ENCODE peak calls at places on chromosomes 6 and 20, in six cellular contexts. Y is uterus, J is left lung, O is tibial artery, K is testis, G is stomach. L is an unnamed sample. For H3K4me1, the result is how much of the 10 kb centered on the place peaks cover.

GRCh38 chr20:41308726-41309413 is 8.7 kb downstream of the ZHX3 start:
- DNase-seq in O (no peak), J (no peak), Y (no peak), K (no peak), G (no peak), L (no peak)

GRCh38 chr6:77652739-77653138 is at the start of gene MEI4:
- DNase-seq in O (no peak), G (no peak), K (no peak), Y (no peak), J (no peak), L (no peak)

GRCh38 chr6:26571592-26572296 is 25.0 kb upstream of the ABT1 start:
- DNase-seq in K (peak), Y (peak), O (peak), G (no peak), J (peak), L (no peak)

GRCh38 chr20:45415822-45416637 is at the start of gene PIGT:
- DNase-seq in J (peak), K (peak), G (peak), Y (peak), O (peak), L (peak)

GRCh38 chr6:105087571-105088211 is 92.1 kb downstream of the POPDC3 start:
- DNase-seq in K (peak), O (no peak), Y (no peak), G (peak), J (no peak), L (no peak)

GRCh38 chr6:133977983-133978895 is 25.2 kb downstream of the TBPL1 start:
- DNase-seq in Y (no peak), O (no peak), K (no peak), J (no peak), G (no peak), L (no peak)

GRCh38 chr20:15220009-15220656 is 882.7 kb upstream of the FLRT3 start:
- DNase-seq in O (no peak), J (no peak), G (no peak), K (no peak), Y (no peak), L (no peak)

GRCh38 chr6:43074847-43075741 is 1.0 kb upstream of the PTK7 start:
- DNase-seq in J (no peak), Y (peak), G (no peak), K (peak), O (no peak), L (no peak)

GRCh38 chr6:149988550-149989336 is 25.0 kb downstream of the ULBP1 start:
- DNase-seq in J (no peak), K (no peak), O (peak), Y (no peak), G (no peak), L (no peak)

GRCh38 chr20:3003416-3003815 is 40.0 kb upstream of the GNRH2 start:
- DNase-seq in K (no peak), Y (no peak), G (no peak), O (no peak), J (no peak), L (no peak)

GRCh38 chr6:151616600-151616999 is 122.8 kb downstream of the CCDC170 start:
- DNase-seq in G (no peak), J (no peak), Y (no peak), O (no peak), K (no peak), L (no peak)

GRCh38 chr20:17654649-17655285 is 27.3 kb downstream of the RRBP1 start:
- DNase-seq in G (no peak), O (peak), Y (peak), J (peak), K (peak), L (no peak)

GRCh38 chr6:42217165-42217522 is 517 bp downstream of the MRPS10 start:
- DNase-seq in G (no peak), O (no peak), Y (no peak), K (no peak), J (no peak), L (no peak)

GRCh38 chr6:121932071-121933009 is 467.1 kb upstream of the HSF2 start:
- DNase-seq in J (peak), K (no peak), O (peak), G (no peak), Y (no peak), L (no peak)

GRCh38 chr6:123022980-123023379 is 26.9 kb downstream of the CLVS2 start:
- DNase-seq in G (no peak), J (no peak), O (no peak), Y (no peak), K (no peak), L (no peak)

GRCh38 chr6:45464685-45465084 is 87.0 kb upstream of the SUPT3H start:
- DNase-seq in K (no peak), J (no peak), Y (no peak), O (no peak), G (no peak), L (no peak)

GRCh38 chr6:89580997-89581666 is 57.4 kb downstream of the LYRM2 start:
- DNase-seq in Y (no peak), J (no peak), G (no peak), K (no peak), O (no peak), L (no peak)

GRCh38 chr6:11432713-11433450 is 104.7 kb upstream of the TMEM170B start:
- DNase-seq in J (no peak), K (no peak), G (no peak), O (no peak), Y (no peak), L (no peak)

GRCh38 chr6:163048345-163048744 is 320.6 kb downstream of the PACRG start:
- DNase-seq in K (no peak), J (no peak), Y (no peak), G (no peak), O (no peak), L (no peak)

GRCh38 chr6:41053056-41053455 is at the start of gene APOBEC2:
- DNase-seq in K (no peak), O (no peak), Y (no peak), G (no peak), J (no peak), L (no peak)

GRCh38 chr20:37543828-37544227 is 16.2 kb upstream of the BLCAP start:
- DNase-seq in K (no peak), G (no peak), Y (no peak), J (no peak), O (no peak), L (no peak)

GRCh38 chr6:147531321-147531720 is 22.8 kb downstream of the SAMD5 start:
- DNase-seq in Y (no peak), G (no peak), O (no peak), K (no peak), J (no peak), L (no peak)

GRCh38 chr6:40931927-40932326 is 107.1 kb downstream of the UNC5CL start:
- DNase-seq in J (no peak), K (no peak), G (no peak), O (no peak), Y (no peak), L (no peak)

GRCh38 chr6:70312165-70312564 is 9.3 kb upstream of the COL9A1 start:
- DNase-seq in Y (no peak), G (no peak), J (no peak), K (no peak), O (no peak), L (peak)

GRCh38 chr6:17381429-17382147 is 11.8 kb upstream of the CAP2 start:
- DNase-seq in K (no peak), O (peak), Y (peak), J (no peak), G (no peak), L (no peak)

GRCh38 chr6:169216830-169217229 is 36.8 kb downstream of the THBS2 start:
- DNase-seq in G (no peak), Y (no peak), O (no peak), J (no peak), K (no peak), L (no peak)

DNA sequence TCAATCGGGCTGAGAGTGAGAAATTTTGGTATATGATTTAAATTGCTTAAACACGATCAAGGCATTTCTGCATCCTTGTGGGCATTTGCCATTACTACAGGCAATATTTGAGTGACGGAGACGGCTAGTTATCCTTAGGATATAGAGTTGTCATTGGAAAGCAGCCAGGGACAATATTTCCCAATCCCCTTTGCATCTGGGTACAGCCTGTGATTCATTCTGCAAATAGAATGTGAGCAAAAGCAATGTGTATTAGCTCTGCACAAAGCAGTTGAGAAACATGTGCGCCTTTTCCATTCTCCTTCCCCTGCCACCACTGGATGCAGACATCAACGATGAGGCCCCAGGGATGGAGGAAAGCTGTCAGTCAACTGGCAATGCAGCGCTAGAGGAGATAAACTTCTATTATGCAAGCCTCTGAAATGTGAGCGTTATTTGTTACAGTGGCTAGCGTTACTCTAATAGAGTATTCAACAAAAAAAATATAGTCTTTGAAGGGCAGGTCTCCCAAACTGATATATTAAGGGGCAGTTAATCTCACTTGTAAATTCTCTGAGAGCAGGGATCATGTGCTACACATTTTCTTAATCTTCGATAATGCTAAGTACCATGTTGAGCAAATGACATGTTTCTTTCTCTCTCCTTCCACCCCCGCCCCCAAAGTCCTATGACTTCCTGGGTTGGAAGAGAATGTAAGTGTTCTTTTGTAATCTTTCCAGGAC is 37.1 kb upstream of the NCOA3 start:
- DNase-seq in G (peak), K (peak), J (peak), Y (no peak), O (peak), L (peak)
- H3K4me1 ChIP-seq in G (under half), K (under half), J (under half), Y (under half), O (under half), L (under half)

GRCh38 chr6:51554029-51554428 is 533.4 kb downstream of the PKHD1 start:
- DNase-seq in G (no peak), Y (no peak), J (no peak), O (no peak), K (no peak), L (no peak)

GRCh38 chr6:51562198-51562597 is 525.2 kb downstream of the PKHD1 start:
- DNase-seq in K (no peak), Y (no peak), J (no peak), O (no peak), G (no peak), L (no peak)

GRCh38 chr6:51553246-51554015 is 534.0 kb downstream of the PKHD1 start:
- DNase-seq in Y (no peak), O (no peak), J (no peak), K (no peak), G (no peak), L (no peak)

DNA sequence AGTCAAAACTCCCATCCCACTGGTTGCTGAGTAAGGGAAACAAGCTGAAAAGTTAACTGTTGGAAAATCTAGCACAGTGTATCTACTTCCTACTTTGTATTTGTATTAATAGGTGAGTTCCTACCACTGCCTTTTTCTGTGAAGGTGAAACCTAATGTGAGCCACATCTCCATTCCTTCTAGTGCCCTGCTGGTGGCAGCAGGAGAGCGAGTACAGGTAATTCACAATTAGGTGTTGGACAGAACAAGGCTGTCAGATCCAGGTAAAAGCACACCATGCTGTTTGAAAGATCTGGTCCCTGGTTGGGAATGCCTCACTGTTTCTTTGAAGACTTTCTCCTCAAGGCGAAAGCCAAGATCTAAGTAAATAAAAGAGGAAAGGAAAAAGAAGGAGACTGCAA is 528.4 kb downstream of the PKHD1 start:
- DNase-seq in Y (no peak), K (no peak), O (no peak), G (peak), J (no peak), L (no peak)
- TF ChIP-seq CTCF in Y (no peak), K (no peak), O (no peak), G (peak), J (no peak), L (peak)

GRCh38 chr6:31558318-31558625 is 10.9 kb downstream of the NFKBIL1 start:
- DNase-seq in G (no peak), Y (no peak), K (no peak), J (no peak), O (no peak), L (no peak)
- H3K27ac ChIP-seq in G (peak), Y (peak), K (no peak), J (peak), O (no peak), L (no peak)

DNA sequence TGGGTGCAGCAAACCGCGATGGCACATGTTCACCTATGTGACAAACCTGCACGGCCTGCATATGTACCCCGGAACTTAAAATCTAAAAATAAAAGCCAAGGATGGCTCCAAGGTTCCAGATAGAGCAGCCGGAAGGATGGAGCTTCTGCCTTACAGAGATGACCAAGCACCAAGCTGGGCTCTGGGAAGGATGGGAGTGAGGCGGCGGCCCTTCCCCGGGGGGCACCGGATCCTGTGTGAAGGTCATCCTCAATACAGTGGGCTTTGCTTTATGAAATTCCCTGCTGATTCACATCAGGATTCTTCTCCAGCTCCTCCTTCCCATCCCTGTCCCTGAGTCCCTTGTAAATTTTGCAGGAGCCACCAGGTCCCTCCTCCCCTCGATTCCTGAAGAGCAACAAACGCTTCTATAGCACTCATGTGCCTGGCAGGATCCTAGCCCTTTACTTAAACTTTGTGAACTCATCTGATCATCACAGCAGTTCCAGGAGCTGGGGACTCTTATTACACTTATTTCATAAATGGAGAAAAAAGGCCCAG is 109.1 kb upstream of the PTPN1 start:
- DNase-seq in Y (no peak), O (no peak), J (no peak), G (no peak), K (no peak), L (no peak)
- H3K4me1 ChIP-seq in Y (under half), O (half or more), J (half or more), G (half or more), K (under half), L (under half)

DNA sequence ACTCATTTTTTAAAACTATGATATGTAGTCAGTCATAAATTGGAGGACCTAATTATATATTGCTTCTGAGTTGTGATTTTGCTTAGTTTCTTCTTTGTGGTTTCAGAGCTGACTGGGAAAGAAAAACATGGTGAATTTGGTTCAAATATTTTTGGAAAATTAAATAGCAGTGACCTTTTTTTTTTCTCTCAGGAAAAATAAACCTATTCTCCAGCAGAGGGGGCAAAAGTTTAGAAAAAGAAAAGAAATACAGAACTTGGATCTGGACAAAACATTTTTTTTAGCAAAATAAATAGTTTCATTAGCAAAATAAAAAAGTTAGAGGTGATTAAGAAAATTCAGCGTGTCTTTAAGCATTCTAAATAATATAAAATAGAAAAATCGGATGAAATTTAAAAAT is 10.2 kb downstream of the COL10A1 start:
- DNase-seq in O (no peak), J (no peak), Y (no peak), K (no peak), G (no peak), L (no peak)
- TF ChIP-seq CTCF in O (peak), J (no peak), Y (no peak), K (peak), G (no peak), L (no peak)

GRCh38 chr6:107216197-107216933 is 101.0 kb upstream of the BEND3 start:
- DNase-seq in G (no peak), K (no peak), Y (no peak), J (no peak), O (no peak), L (no peak)

GRCh38 chr6:107221519-107221918 is 106.2 kb upstream of the BEND3 start:
- DNase-seq in J (no peak), O (no peak), G (no peak), K (no peak), Y (no peak), L (no peak)

GRCh38 chr6:107218142-107218541 is 102.8 kb upstream of the BEND3 start:
- DNase-seq in O (no peak), Y (no peak), G (no peak), K (no peak), J (no peak), L (no peak)

GRCh38 chr6:107217248-107217647 is 101.9 kb upstream of the BEND3 start:
- DNase-seq in Y (no peak), G (no peak), J (no peak), O (no peak), K (no peak), L (no peak)

DNA sequence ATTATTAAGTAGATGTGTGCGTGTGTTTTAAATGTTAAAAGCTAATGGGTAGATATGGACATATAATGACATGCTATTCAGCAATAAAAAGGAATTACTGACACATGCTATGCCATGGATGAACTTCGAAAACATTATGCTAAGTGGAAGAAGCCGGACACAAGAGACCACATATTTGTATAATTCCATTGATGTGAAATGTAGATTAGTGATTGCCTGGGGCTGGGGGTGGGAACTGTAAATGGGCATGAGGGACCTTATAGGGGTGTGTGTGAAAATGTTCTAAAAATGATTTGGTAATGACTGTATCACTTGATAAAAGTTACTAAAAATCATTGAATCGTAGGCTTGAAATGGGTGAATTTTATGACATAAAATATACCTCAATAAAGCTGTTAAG is 104.5 kb upstream of the BEND3 start:
- DNase-seq in O (no peak), Y (no peak), K (no peak), G (no peak), J (no peak), L (no peak)
- H3K27ac ChIP-seq in O (no peak), Y (no peak), K (no peak), G (no peak), J (no peak), L (no peak)

DNA sequence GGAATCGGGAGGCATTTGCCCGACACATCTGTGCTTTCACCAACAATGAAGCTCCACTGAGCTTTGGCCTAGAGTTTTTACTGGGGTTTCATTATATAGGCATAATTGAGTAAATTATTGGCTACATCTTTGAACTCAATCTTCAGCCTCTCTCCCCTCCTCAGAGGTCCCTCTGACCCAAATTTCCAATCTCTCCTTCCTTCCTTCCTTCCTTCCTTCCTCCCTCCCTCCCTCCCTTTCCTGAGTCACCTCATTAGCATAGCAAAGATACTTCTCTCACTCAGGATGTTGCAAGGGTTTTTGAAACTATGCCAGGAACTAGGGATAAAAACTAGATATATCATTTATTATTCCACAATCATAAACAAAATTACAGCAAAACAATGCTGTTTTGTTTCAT is 238.2 kb upstream of the PRND start:
- DNase-seq in G (no peak), J (no peak), O (no peak), Y (no peak), K (no peak), L (no peak)
- H3K4me1 ChIP-seq in G (under half), J (under half), O (under half), Y (under half), K (under half), L (under half)

DNA sequence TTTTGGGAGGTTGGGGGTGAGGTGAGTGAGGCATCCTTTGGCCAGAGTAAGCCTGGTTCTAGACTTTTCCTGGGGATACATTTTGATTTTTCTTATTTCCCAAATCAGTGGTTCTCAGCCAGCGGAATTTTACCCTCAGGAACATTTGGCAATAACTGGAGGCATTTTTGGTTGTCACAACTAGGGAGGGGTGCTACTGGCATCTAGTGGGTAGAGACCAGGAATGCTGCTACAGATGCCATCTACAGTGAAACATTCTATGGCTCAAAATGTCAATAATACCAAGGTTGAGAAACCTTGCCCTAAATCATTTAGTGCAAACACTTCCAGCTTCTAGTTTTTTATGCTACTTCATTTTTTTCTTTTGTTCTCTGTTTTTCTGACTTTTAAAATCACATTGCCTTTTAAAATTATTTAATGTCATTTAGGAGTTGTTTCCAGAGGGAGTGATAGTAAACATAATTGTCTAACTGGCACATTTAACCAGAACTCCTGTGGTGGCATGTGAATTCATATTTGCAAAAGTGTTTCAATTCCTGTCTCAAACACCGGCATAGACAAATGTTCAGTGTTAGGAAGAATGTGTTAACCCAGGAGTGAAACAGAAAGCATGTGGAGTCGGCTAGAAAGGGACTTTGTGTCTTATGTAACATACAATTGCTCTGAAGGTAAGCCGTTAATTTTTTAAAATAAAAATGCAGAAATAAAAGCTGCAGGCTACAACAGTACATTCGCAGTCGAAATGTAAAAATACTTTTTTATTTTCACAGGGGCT is 59.0 kb downstream of the QRSL1 start:
- DNase-seq in O (no peak), G (no peak), K (no peak), J (no peak), Y (no peak), L (no peak)
- TF ChIP-seq CTCF in O (no peak), G (no peak), K (no peak), J (no peak), Y (no peak), L (no peak)